ENCODE peak calls at places on chromosome 21, in ten cellular contexts. Z, V, L, C, E, I, H, U, D and F are unnamed samples.

GRCh38 chr21:43824250-43824882 is 35.0 kb downstream of the RRP1 start:
- DNase-seq in Z (peak; percentile 12), I (peak; percentile 56), C (no peak), E (peak; percentile 83), H (no peak), V (no peak), L (no peak), D (no peak), U (peak; percentile 41), F (peak; percentile 61)

GRCh38 chr21:31902438-31902837 is 29.6 kb downstream of the HUNK start:
- DNase-seq in I (no peak), V (no peak), H (no peak), C (no peak), U (no peak), Z (no peak), L (no peak), D (no peak), E (no peak), F (no peak)

GRCh38 chr21:36076878-36077658 is 7.2 kb downstream of the CBR1 start:
- DNase-seq in V (no peak), E (no peak), D (no peak), U (no peak), H (no peak), Z (no peak), I (no peak), L (no peak), C (no peak), F (no peak)

GRCh38 chr21:40200962-40201361 is 333.7 kb downstream of the PCP4 start:
- DNase-seq in U (no peak), D (no peak), E (no peak), V (no peak), L (no peak), I (no peak), H (no peak), Z (no peak), C (no peak), F (no peak)

GRCh38 chr21:26850116-26850643 is 5.0 kb upstream of the ADAMTS1 start:
- DNase-seq in I (no peak), D (no peak), H (no peak), U (no peak), L (no peak), E (peak; percentile 24), Z (peak; percentile 62), V (no peak), C (no peak), F (peak; percentile 48)

GRCh38 chr21:35829014-35829525 is 231.3 kb downstream of the SETD4 start:
- DNase-seq in D (no peak), E (no peak), Z (no peak), U (no peak), L (no peak), C (no peak), I (no peak), H (no peak), V (no peak), F (no peak)

GRCh38 chr21:41369105-41369914 is 7.5 kb downstream of the MX2 start:
- DNase-seq in E (no peak), L (no peak), Z (no peak), H (peak; percentile 75), V (peak; percentile 64), D (peak; percentile 64), I (no peak), C (no peak), U (no peak), F (no peak)

GRCh38 chr21:34965200-34966174 is 83.6 kb downstream of the RUNX1 start:
- DNase-seq in V (no peak), D (no peak), L (no peak), C (no peak), Z (peak; percentile 33), E (peak; percentile 69), H (no peak), I (peak; percentile 75), U (peak; percentile 79), F (peak; percentile 80)

GRCh38 chr21:43884012-43884860 is 19.2 kb downstream of the AGPAT3 start:
- DNase-seq in Z (peak; percentile 41), L (peak; percentile 21), V (no peak), C (no peak), H (peak; percentile 70), D (peak; percentile 89), I (no peak), U (peak; percentile 56), E (no peak), F (no peak)

GRCh38 chr21:29130234-29130993 is at the start of gene MAP3K7CL:
- DNase-seq in L (peak; percentile 99), U (peak; percentile 97), D (peak; percentile 43), I (peak; percentile 99), C (no peak), V (no peak), E (peak; percentile 96), Z (peak; percentile 99), H (no peak), F (peak; percentile 100)

GRCh38 chr21:36630485-36631206 is 68.3 kb upstream of the SIM2 start:
- DNase-seq in E (peak; percentile 68), D (peak; percentile 68), U (peak; percentile 66), Z (no peak), H (peak; percentile 85), V (peak; percentile 62), I (no peak), L (no peak), C (peak; percentile 52), F (no peak)

GRCh38 chr21:38487906-38488639 is 10.2 kb downstream of the ERG start:
- DNase-seq in C (no peak), L (peak; percentile 21), H (no peak), U (no peak), Z (peak; percentile 71), I (no peak), E (no peak), D (no peak), V (no peak), F (no peak)

GRCh38 chr21:31282095-31282709 is 61.9 kb downstream of the TIAM1 start:
- DNase-seq in D (no peak), E (peak; percentile 70), Z (peak; percentile 11), V (no peak), H (no peak), U (peak; percentile 85), L (peak; percentile 61), C (no peak), I (peak; percentile 91), F (peak; percentile 41)

GRCh38 chr21:38377165-38378093 is 120.6 kb downstream of the KCNJ15 start:
- DNase-seq in C (no peak), L (no peak), E (peak; percentile 9), H (no peak), D (peak; percentile 30), U (peak; percentile 34), Z (no peak), V (no peak), I (no peak), F (no peak)

GRCh38 chr21:39003982-39004775 is 179.1 kb downstream of the PSMG1 start:
- DNase-seq in V (no peak), C (no peak), D (no peak), L (no peak), Z (no peak), I (peak; percentile 86), H (no peak), U (peak; percentile 38), E (peak; percentile 67), F (peak; percentile 72)

GRCh38 chr21:44551290-44552015 is at the start of gene KRTAP10-2:
- DNase-seq in C (no peak), L (no peak), I (no peak), D (peak; percentile 19), H (peak; percentile 60), V (no peak), E (no peak), Z (no peak), U (no peak), F (no peak)

GRCh38 chr21:36247316-36247715 is 72.7 kb upstream of the MORC3 start:
- DNase-seq in H (no peak), Z (no peak), L (no peak), U (peak; percentile 21), V (no peak), E (no peak), C (no peak), D (no peak), I (no peak), F (no peak)

GRCh38 chr21:45253180-45253579 is 34.5 kb downstream of the POFUT2 start:
- DNase-seq in U (peak; percentile 66), E (no peak), D (peak; percentile 37), V (no peak), Z (no peak), H (no peak), I (no peak), L (no peak), C (no peak), F (peak; percentile 34)

GRCh38 chr21:32521736-32522360 is 63.5 kb downstream of the TCP10L start:
- DNase-seq in C (no peak), L (no peak), Z (no peak), D (no peak), V (no peak), E (no peak), H (peak; percentile 42), I (no peak), U (no peak), F (no peak)

GRCh38 chr21:33844104-33844889 is 71.3 kb downstream of the ATP5PO start:
- DNase-seq in H (no peak), U (no peak), I (peak; percentile 54), E (peak; percentile 79), Z (no peak), D (peak; percentile 70), L (no peak), V (no peak), C (no peak), F (peak; percentile 77)

GRCh38 chr21:44291936-44292811 is 6.5 kb downstream of the AIRE start:
- DNase-seq in Z (no peak), E (no peak), D (no peak), H (no peak), L (no peak), U (no peak), V (no peak), C (no peak), I (no peak), F (no peak)